ENCODE peak calls at places on chromosomes 5 and 9, in five cellular contexts. Y is cerebellum; C is choroid plexus epithelial cell; W is heart left ventricle; I is NK-92 treated with Interleukin-12 subunit alpha and Interleukin-12 subunit beta, amount 100 ng/mL, for 24 hours. L is an unnamed sample.

GRCh38 chr5:30040483-30041116 is 1152.9 kb upstream of the CDH6 start:
- DNase-seq in Y (peak; percentile 5), C (peak; percentile 93), W (no peak), I (no peak), L (peak; percentile 82)

GRCh38 chr9:92236465-92236864 is 57.0 kb downstream of the IARS1 start:
- DNase-seq in Y (no peak), C (no peak), W (no peak), I (no peak), L (no peak)

GRCh38 chr9:115786321-115786720 is 367.3 kb upstream of the PAPPA start:
- DNase-seq in Y (no peak), C (peak; percentile 77), W (no peak), I (no peak), L (no peak)

GRCh38 chr9:131621551-131622321 is 76.4 kb downstream of the PRRT1B start:
- DNase-seq in Y (no peak), C (no peak), W (no peak), I (no peak), L (peak; percentile 26)

GRCh38 chr9:114098660-114099522 is at the start of gene KIF12:
- DNase-seq in Y (peak; percentile 61), C (no peak), W (no peak), I (no peak), L (no peak)

GRCh38 chr9:37325778-37326177 is 96.7 kb upstream of the GRHPR start:
- DNase-seq in Y (no peak), C (peak; percentile 35), W (no peak), I (no peak), L (no peak)

GRCh38 chr9:121455527-121456239 is 44.0 kb downstream of the GGTA1 start:
- DNase-seq in Y (no peak), C (no peak), W (no peak), I (no peak), L (no peak)

GRCh38 chr5:162473051-162473714 is 405.6 kb downstream of the GABRG2 start:
- DNase-seq in Y (no peak), C (no peak), W (no peak), I (no peak), L (peak; percentile 71)

GRCh38 chr5:14011089-14012004 is 66.9 kb upstream of the DNAH5 start:
- DNase-seq in Y (peak; percentile 85), C (peak; percentile 91), W (peak; percentile 93), I (no peak), L (peak; percentile 87)

GRCh38 chr9:93093081-93093448 is 3.0 kb upstream of the CARD19 start:
- DNase-seq in Y (no peak), C (no peak), W (no peak), I (no peak), L (no peak)

GRCh38 chr5:57468481-57469165 is 14.0 kb downstream of the ACTBL2 start:
- DNase-seq in Y (no peak), C (peak; percentile 89), W (no peak), I (no peak), L (no peak)

GRCh38 chr5:145681686-145682085 is 153.5 kb downstream of the PRELID2 start:
- DNase-seq in Y (no peak), C (peak; percentile 89), W (peak; percentile 25), I (peak; percentile 3), L (peak; percentile 74)

GRCh38 chr5:142433526-142434321 is 108.9 kb upstream of the SPRY4 start:
- DNase-seq in Y (no peak), C (peak; percentile 70), W (no peak), I (no peak), L (no peak)

GRCh38 chr9:137519553-137519952 is 30.6 kb downstream of the PNPLA7 start:
- DNase-seq in Y (no peak), C (no peak), W (no peak), I (no peak), L (no peak)

GRCh38 chr9:121718063-121718462 is 66.6 kb downstream of the DAB2IP start:
- DNase-seq in Y (peak; percentile 82), C (no peak), W (peak; percentile 77), I (no peak), L (peak; percentile 88)

GRCh38 chr5:1140188-1140817 is 28.4 kb upstream of the SLC12A7 start:
- DNase-seq in Y (no peak), C (peak; percentile 39), W (peak; percentile 86), I (peak; percentile 14), L (peak; percentile 66)

GRCh38 chr9:83955985-83956287 is 24.1 kb downstream of the HNRNPK start:
- DNase-seq in Y (no peak), C (no peak), W (no peak), I (no peak), L (no peak)

GRCh38 chr5:177434437-177434836 is 8.0 kb downstream of the GRK6 start:
- DNase-seq in Y (no peak), C (no peak), W (no peak), I (no peak), L (no peak)

GRCh38 chr9:114898741-114899140 is 31.6 kb downstream of the TNFSF8 start:
- DNase-seq in Y (no peak), C (no peak), W (peak; percentile 56), I (peak; percentile 65), L (peak; percentile 57)

GRCh38 chr5:150124111-150124557 is 31.5 kb downstream of the PDGFRB start:
- DNase-seq in Y (no peak), C (no peak), W (no peak), I (no peak), L (no peak)

GRCh38 chr9:129242191-129242953 is 64.3 kb upstream of the IER5L start:
- DNase-seq in Y (no peak), C (no peak), W (peak; percentile 22), I (no peak), L (no peak)